ENCODE peak calls at places on chromosomes 2 and 18, in eight cellular contexts. S is KBM-7, N is NCI-H748 treated with DMSO at 0.1 percent for 48 hours, X is activated T-helper 1 cell treated with Interleukin-2 at 50 U/mL for 16 hours, G is ELR, Z is heart right ventricle, H is endothelial cell, U is fibroblast of villous mesenchyme. J is an unnamed sample.

GRCh38 chr2:216341151-216341550 is 31.1 kb downstream of the MARCHF4 start:
- DNase-seq in Z (no peak), S (no peak), H (no peak), N (peak; percentile 3), U (no peak), X (no peak), G (no peak), J (no peak)

GRCh38 chr2:69703189-69703588 is 38.7 kb upstream of the ANXA4 start:
- DNase-seq in H (no peak), N (no peak), G (no peak), X (no peak), S (peak; percentile 63), U (no peak), Z (no peak), J (no peak)

GRCh38 chr2:98471402-98472131 is 26.9 kb downstream of the INPP4A start:
- DNase-seq in U (no peak), H (no peak), S (no peak), G (no peak), Z (no peak), X (no peak), N (no peak), J (no peak)

GRCh38 chr2:204293884-204294535 is 251.3 kb upstream of the PARD3B start:
- DNase-seq in G (no peak), H (no peak), U (no peak), N (no peak), Z (no peak), S (no peak), X (no peak), J (no peak)

GRCh38 chr2:73110622-73111299 is 2.0 kb downstream of the RAB11FIP5 start:
- DNase-seq in U (no peak), X (no peak), N (no peak), S (no peak), H (no peak), Z (no peak), G (peak; percentile 49), J (no peak)

GRCh38 chr2:200300650-200301314 is 5.7 kb upstream of the SPATS2L start:
- DNase-seq in U (peak; percentile 77), Z (no peak), S (no peak), N (no peak), X (no peak), G (peak; percentile 91), H (no peak), J (no peak)

GRCh38 chr2:176997074-176997791 is 215.4 kb upstream of the HNRNPA3 start:
- DNase-seq in G (peak; percentile 80), X (no peak), H (no peak), N (no peak), S (no peak), Z (no peak), U (peak; percentile 41), J (no peak)

GRCh38 chr18:12990128-12990485 is 1.1 kb upstream of the CEP192 start:
- DNase-seq in U (no peak), N (no peak), S (peak; percentile 40), Z (no peak), H (no peak), G (no peak), X (no peak), J (no peak)

GRCh38 chr2:72104821-72105588 is 42.7 kb downstream of the CYP26B1 start:
- DNase-seq in U (no peak), Z (no peak), N (no peak), H (no peak), G (no peak), X (no peak), S (no peak), J (no peak)

GRCh38 chr18:28189400-28190239 is 12.7 kb upstream of the CDH2 start:
- DNase-seq in U (peak; percentile 83), N (peak; percentile 9), X (no peak), G (peak; percentile 77), Z (no peak), S (peak; percentile 41), H (peak; percentile 14), J (no peak)

GRCh38 chr18:36733150-36733549 is 95.7 kb downstream of the TPGS2 start:
- DNase-seq in X (no peak), U (no peak), Z (no peak), N (no peak), G (no peak), H (no peak), S (no peak), J (no peak)

GRCh38 chr2:224780096-224780495 is 63.9 kb upstream of the CCDC195 start:
- DNase-seq in N (no peak), H (no peak), S (no peak), X (no peak), U (no peak), G (no peak), Z (no peak), J (no peak)

GRCh38 chr18:526681-527080 is 26.2 kb upstream of the COLEC12 start:
- DNase-seq in N (no peak), U (no peak), H (no peak), S (no peak), G (no peak), Z (no peak), X (no peak), J (no peak)

GRCh38 chr18:74499633-74500032 is 3.5 kb downstream of the CNDP2 start:
- DNase-seq in U (peak; percentile 66), S (peak; percentile 67), X (no peak), H (no peak), Z (peak; percentile 37), N (no peak), G (peak; percentile 68), J (peak; percentile 12)

GRCh38 chr2:75787532-75788132 is 76.9 kb upstream of the GCFC2 start:
- DNase-seq in N (peak; percentile 60), U (peak; percentile 17), G (peak; percentile 56), Z (no peak), X (no peak), S (peak; percentile 44), H (no peak), J (no peak)

GRCh38 chr2:71887196-71887595 is 260.5 kb downstream of the CYP26B1 start:
- DNase-seq in U (no peak), Z (no peak), G (no peak), H (no peak), S (no peak), X (no peak), N (no peak), J (no peak)

GRCh38 chr2:196244966-196245365 is 73.6 kb upstream of the STK17B start:
- DNase-seq in H (no peak), Z (no peak), S (no peak), U (peak; percentile 33), G (peak; percentile 72), N (no peak), X (no peak), J (no peak)

GRCh38 chr2:180647651-180648050 is 332.8 kb upstream of the UBE2E3 start:
- DNase-seq in Z (no peak), X (no peak), G (no peak), N (no peak), H (no peak), U (no peak), S (no peak), J (no peak)

GRCh38 chr2:84838434-84839145 is 42.3 kb downstream of the TRABD2A start:
- DNase-seq in X (no peak), N (no peak), G (no peak), S (no peak), Z (no peak), U (no peak), H (no peak), J (no peak)

GRCh38 chr2:8636691-8637636 is 44.9 kb upstream of the ID2 start:
- DNase-seq in G (peak; percentile 46), Z (no peak), X (no peak), N (no peak), H (peak; percentile 30), U (peak; percentile 73), S (no peak), J (no peak)

GRCh38 chr2:80292474-80292873 is 12.1 kb downstream of the LRRTM1 start:
- DNase-seq in N (peak; percentile 16), Z (no peak), H (no peak), U (no peak), S (no peak), X (no peak), G (no peak), J (no peak)

GRCh38 chr2:240429341-240429871 is 6.1 kb upstream of the GPC1 start:
- DNase-seq in U (no peak), X (no peak), G (no peak), S (no peak), H (no peak), Z (no peak), N (no peak), J (no peak)

GRCh38 chr2:179966778-179967394 is 40.2 kb downstream of the CWC22 start:
- DNase-seq in S (no peak), N (no peak), G (no peak), Z (no peak), X (no peak), H (no peak), U (no peak), J (no peak)

GRCh38 chr2:29016500-29016899 is 35.4 kb downstream of the TOGARAM2 start:
- DNase-seq in G (no peak), X (no peak), Z (peak; percentile 48), H (no peak), S (no peak), U (peak; percentile 15), N (no peak), J (no peak)

GRCh38 chr18:13457327-13457726 is 238.8 kb downstream of the LDLRAD4 start:
- DNase-seq in H (no peak), N (no peak), Z (no peak), U (no peak), S (no peak), G (no peak), X (no peak), J (no peak)

GRCh38 chr2:144510206-144510991 is 9.5 kb downstream of the ZEB2 start:
- DNase-seq in X (no peak), G (peak; percentile 92), H (no peak), Z (no peak), N (no peak), S (peak; percentile 61), U (peak; percentile 85), J (no peak)

GRCh38 chr2:67954125-67954748 is 108.6 kb downstream of the C1D start:
- DNase-seq in N (peak; percentile 96), G (no peak), X (no peak), S (no peak), Z (no peak), H (no peak), U (no peak), J (no peak)

GRCh38 chr18:22728481-22729105 is 204.5 kb upstream of the RBBP8 start:
- DNase-seq in H (no peak), G (no peak), Z (no peak), U (no peak), X (no peak), N (no peak), S (no peak), J (no peak)

GRCh38 chr18:49214058-49214457 is 246.4 kb downstream of the DYM start:
- DNase-seq in X (no peak), U (no peak), Z (no peak), N (no peak), G (no peak), H (no peak), S (no peak), J (no peak)

GRCh38 chr2:238777369-238778067 is 70.4 kb upstream of the TWIST2 start:
- DNase-seq in U (no peak), X (no peak), N (no peak), G (no peak), H (no peak), Z (no peak), S (peak; percentile 62), J (no peak)

GRCh38 chr2:283996-284794 is 3.7 kb downstream of the ALKAL2 start:
- DNase-seq in S (no peak), Z (no peak), X (no peak), U (no peak), G (peak; percentile 18), H (no peak), N (no peak), J (no peak)

GRCh38 chr18:37665346-37665745 is 99.7 kb upstream of the CELF4 start:
- DNase-seq in Z (no peak), H (no peak), U (no peak), S (no peak), N (no peak), G (no peak), X (no peak), J (no peak)

GRCh38 chr2:182144780-182145170 is 159.1 kb downstream of the PPP1R1C start:
- DNase-seq in N (no peak), X (no peak), G (no peak), Z (no peak), H (no peak), U (no peak), S (no peak), J (no peak)

GRCh38 chr2:38602136-38602731 is 494 bp downstream of the HNRNPLL start:
- DNase-seq in S (peak; percentile 45), Z (peak; percentile 45), N (no peak), X (no peak), H (peak; percentile 57), G (peak; percentile 47), U (no peak), J (peak; percentile 34)